ENCODE peak calls at places on chromosomes 5 and 9, in ten cellular contexts. K, L, G, X, Y, U, D, P, O and M are unnamed samples.
A peak's percentile ranks its signal among the peaks of the same experiment; 100 is the strongest.

GRCh38 chr9:36855443-36856315 is 178.4 kb downstream of the PAX5 start:
- DNase-seq in P (no peak), X (peak; percentile 17), Y (peak; percentile 78), O (no peak), K (peak; percentile 18), G (peak; percentile 14), U (peak; percentile 22), D (no peak), L (peak; percentile 43), M (no peak)

GRCh38 chr5:93340881-93341280 is 240.1 kb downstream of the NR2F1-AS1 start:
- DNase-seq in P (no peak), O (no peak), Y (no peak), X (no peak), K (no peak), L (peak; percentile 62), G (no peak), D (no peak), U (peak; percentile 59), M (no peak)

GRCh38 chr5:119238265-119239118 is 117.3 kb upstream of the TNFAIP8 start:
- DNase-seq in L (no peak), U (no peak), Y (no peak), O (no peak), P (no peak), D (no peak), X (no peak), K (no peak), G (no peak), M (no peak)

GRCh38 chr5:71586052-71586940 is 844 bp upstream of the MCCC2 start:
- DNase-seq in G (no peak), L (peak; percentile 73), K (peak; percentile 47), O (no peak), D (no peak), X (no peak), Y (peak; percentile 63), P (no peak), U (peak; percentile 53), M (no peak)

GRCh38 chr9:134328841-134329575 is 2.8 kb downstream of the RXRA start:
- DNase-seq in L (no peak), D (peak; percentile 74), O (no peak), X (peak; percentile 84), G (no peak), U (peak; percentile 52), Y (no peak), K (no peak), P (peak; percentile 70), M (peak; percentile 72)

GRCh38 chr5:98993512-98993911 is 64.7 kb upstream of the CHD1 start:
- DNase-seq in D (no peak), P (no peak), G (no peak), Y (no peak), O (no peak), L (no peak), X (no peak), U (no peak), K (no peak), M (no peak)

GRCh38 chr9:76373173-76373771 is 21.0 kb downstream of the RFK start:
- DNase-seq in P (peak; percentile 61), G (no peak), X (peak; percentile 75), D (peak; percentile 69), Y (no peak), O (no peak), L (no peak), U (peak; percentile 58), K (no peak), M (peak; percentile 30)

GRCh38 chr9:112894031-112894430 is 3.4 kb upstream of the SLC46A2 start:
- DNase-seq in G (no peak), K (no peak), U (peak; percentile 52), O (no peak), D (no peak), Y (no peak), L (no peak), P (no peak), X (peak; percentile 60), M (no peak)

GRCh38 chr9:113536483-113537226 is 73.1 kb downstream of the RGS3 start:
- DNase-seq in O (no peak), P (peak; percentile 73), X (no peak), D (peak; percentile 83), G (no peak), U (peak; percentile 49), K (no peak), Y (no peak), L (peak; percentile 33), M (peak; percentile 89)

GRCh38 chr5:16855475-16855874 is 80.6 kb downstream of the MYO10 start:
- DNase-seq in P (no peak), U (peak; percentile 60), G (no peak), O (peak; percentile 90), D (no peak), Y (peak; percentile 43), L (peak; percentile 71), K (no peak), X (peak; percentile 67), M (peak; percentile 47)

GRCh38 chr9:117178596-117179111 is 236.2 kb downstream of the ASTN2 start:
- DNase-seq in L (peak; percentile 70), U (no peak), G (no peak), D (no peak), Y (no peak), P (no peak), X (no peak), O (peak; percentile 90), K (no peak), M (no peak)

GRCh38 chr9:128215491-128216404 is 12.6 kb downstream of the DNM1 start:
- DNase-seq in Y (no peak), X (peak; percentile 79), G (no peak), L (peak; percentile 60), K (no peak), D (peak; percentile 41), O (peak; percentile 67), U (peak; percentile 75), P (peak; percentile 58), M (no peak)

GRCh38 chr9:30913331-30913730 is 1471.1 kb upstream of the ACO1 start:
- DNase-seq in D (no peak), Y (peak; percentile 82), K (no peak), U (no peak), G (no peak), O (peak; percentile 2), P (no peak), L (no peak), X (no peak), M (no peak)

GRCh38 chr9:135864447-135865049 is 42.8 kb downstream of the CAMSAP1 start:
- DNase-seq in D (peak; percentile 39), O (peak; percentile 74), P (peak; percentile 64), L (peak; percentile 76), X (peak; percentile 66), U (peak; percentile 65), K (peak; percentile 65), G (peak; percentile 57), Y (peak; percentile 92), M (peak; percentile 57)

GRCh38 chr5:18792145-18792544 is 1157.9 kb downstream of the TAF11L14 start:
- DNase-seq in O (no peak), K (no peak), P (no peak), L (no peak), X (no peak), Y (no peak), G (no peak), U (no peak), D (no peak), M (no peak)

GRCh38 chr5:84131372-84131771 is 253.3 kb downstream of the EDIL3 start:
- DNase-seq in X (no peak), O (no peak), K (no peak), G (no peak), L (no peak), P (no peak), D (no peak), Y (no peak), U (peak; percentile 8), M (no peak)

GRCh38 chr5:127012933-127013332 is 17.4 kb downstream of the MARCHF3 start:
- DNase-seq in G (no peak), K (no peak), U (peak; percentile 71), Y (no peak), L (no peak), O (no peak), X (peak; percentile 81), P (no peak), D (no peak), M (no peak)

GRCh38 chr5:38193015-38193581 is 65.3 kb upstream of the EGFLAM start:
- DNase-seq in X (peak; percentile 84), O (peak; percentile 81), K (peak; percentile 67), L (peak; percentile 73), U (peak; percentile 78), P (peak; percentile 53), D (peak; percentile 63), G (peak; percentile 37), Y (peak; percentile 85), M (peak; percentile 60)

GRCh38 chr5:172058088-172058487 is 51.6 kb upstream of the FBXW11 start:
- DNase-seq in Y (no peak), D (no peak), K (no peak), U (no peak), X (no peak), L (no peak), O (no peak), G (no peak), P (no peak), M (no peak)
- H3K36me3 ChIP-seq in Y (no peaks in the 10 kb centered on the region), D (no peaks in the 10 kb centered on the region), K (peaks cover 46% of the 10 kb centered on the region), U (peaks cover 2% of the 10 kb centered on the region), X (peaks cover 40% of the 10 kb centered on the region), L (peaks cover 24% of the 10 kb centered on the region), O (no peaks in the 10 kb centered on the region), G (peaks cover 75% of the 10 kb centered on the region), P (no peaks in the 10 kb centered on the region), M (peaks cover 47% of the 10 kb centered on the region)

GRCh38 chr5:142433526-142434321 is 108.9 kb upstream of the SPRY4 start:
- DNase-seq in D (no peak), G (no peak), L (no peak), X (peak; percentile 57), O (peak; percentile 67), U (peak; percentile 81), Y (no peak), P (no peak), K (peak; percentile 38), M (no peak)
- H3K27ac ChIP-seq in D (no peak overlapping the region), G (no peak overlapping the region), L (peak overlapping the region; percentile 48), X (peak overlapping the region; percentile 45), O (peak overlapping the region; percentile 58), U (no peak overlapping the region), Y (no peak overlapping the region), P (no peak overlapping the region), K (peak overlapping the region; percentile 91), M (peak overlapping the region; percentile 65)

DNA sequence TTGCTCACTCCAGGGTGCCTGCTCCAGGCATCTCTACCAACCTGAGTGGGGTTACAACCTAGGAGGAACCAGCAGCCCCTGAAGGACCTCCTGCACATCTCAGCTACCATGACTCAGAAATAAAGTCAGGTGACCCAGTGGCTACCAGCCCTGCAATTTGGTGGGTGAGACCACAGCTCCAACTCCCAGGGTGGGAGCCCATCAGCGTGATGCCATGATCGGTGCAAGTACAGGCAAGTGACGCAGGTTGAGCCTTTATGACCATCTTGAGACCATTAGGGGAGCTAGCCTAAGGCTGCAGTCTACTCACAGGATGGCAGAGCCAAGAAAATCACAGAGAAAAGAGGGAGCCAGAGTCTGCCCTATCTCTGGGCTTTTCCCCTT is 8.6 kb downstream of the SEPTIN8 start:
- DNase-seq in G (no peak), K (no peak), X (no peak), P (no peak), O (no peak), U (no peak), L (no peak), D (no peak), Y (no peak), M (no peak)
- H3K4me1 ChIP-seq in G (no peaks in the 10 kb centered on the region), K (no peaks in the 10 kb centered on the region), X (peaks cover 24% of the 10 kb centered on the region), P (peaks cover 8% of the 10 kb centered on the region), O (no peaks in the 10 kb centered on the region), U (peaks cover 5% of the 10 kb centered on the region), L (peaks cover 8% of the 10 kb centered on the region), D (peaks cover 13% of the 10 kb centered on the region), Y (peaks cover 7% of the 10 kb centered on the region), M (peaks cover 69% of the 10 kb centered on the region)

GRCh38 chr5:10264569-10264968 is 14.5 kb downstream of the CCT5 start:
- DNase-seq in P (no peak), Y (no peak), G (no peak), L (no peak), O (no peak), K (no peak), U (no peak), X (peak; percentile 27), D (no peak), M (no peak)
- H3K36me3 ChIP-seq in P (peaks cover 10% of the 10 kb centered on the region), Y (peaks cover 57% of the 10 kb centered on the region), G (peaks cover 35% of the 10 kb centered on the region), L (peaks cover 65% of the 10 kb centered on the region), O (peaks cover 66% of the 10 kb centered on the region), K (peaks cover 63% of the 10 kb centered on the region), U (peaks cover 46% of the 10 kb centered on the region), X (peaks cover 55% of the 10 kb centered on the region), D (peaks cover 5% of the 10 kb centered on the region), M (peaks cover 30% of the 10 kb centered on the region)